ENCODE peak calls at places on chromosome 10, in seven cellular contexts. I is spleen, R is mucosa of descending colon, D is skeletal muscle cell, A is ovary, P is brain microvascular endothelial cell, F is aorta. T is an unnamed sample.

GRCh38 chr10:45001382-45002148 is 842 bp downstream of the ZNF22 start:
- DNase-seq in I (peak), R (peak), D (no peak), A (no peak), P (peak), F (peak), T (peak)

GRCh38 chr10:43871004-43871439 is 222.3 kb upstream of the ZNF32 start:
- DNase-seq in I (no peak), R (no peak), D (no peak), A (no peak), P (no peak), F (no peak), T (no peak)

GRCh38 chr10:53839437-53840039 is 961.5 kb downstream of the PCDH15 start:
- DNase-seq in I (no peak), R (no peak), D (no peak), A (no peak), P (no peak), F (no peak), T (no peak)

GRCh38 chr10:110568055-110568735 is 700 bp downstream of the SMC3 start:
- DNase-seq in I (peak), R (no peak), D (no peak), A (no peak), P (no peak), F (peak), T (peak)

GRCh38 chr10:118669020-118669766 is 73.7 kb upstream of the PRLHR start:
- DNase-seq in I (no peak), R (no peak), D (peak), A (no peak), P (peak), F (no peak), T (no peak)

GRCh38 chr10:74585231-74586087 is 240.9 kb upstream of the KAT6B start:
- DNase-seq in I (no peak), R (no peak), D (no peak), A (no peak), P (no peak), F (no peak), T (no peak)

GRCh38 chr10:6023661-6024333 is 38.4 kb downstream of the IL2RA start:
- DNase-seq in I (no peak), R (no peak), D (no peak), A (no peak), P (no peak), F (no peak), T (no peak)

GRCh38 chr10:34699904-34700303 is 115.2 kb downstream of the PARD3 start:
- DNase-seq in I (no peak), R (no peak), D (no peak), A (no peak), P (no peak), F (no peak), T (no peak)

GRCh38 chr10:71255817-71256660 is 43.7 kb downstream of the UNC5B start:
- DNase-seq in I (no peak), R (peak), D (peak), A (no peak), P (peak), F (peak), T (no peak)

GRCh38 chr10:19817251-19818046 is 1.2 kb downstream of the PLXDC2 start:
- DNase-seq in I (peak), R (peak), D (no peak), A (peak), P (no peak), F (peak), T (peak)

GRCh38 chr10:43350139-43350538 is 21.3 kb upstream of the FXYD4 start:
- DNase-seq in I (no peak), R (no peak), D (no peak), A (no peak), P (no peak), F (no peak), T (no peak)

GRCh38 chr10:84256510-84257342 is 11.9 kb downstream of the RGR start:
- DNase-seq in I (no peak), R (peak), D (peak), A (peak), P (peak), F (peak), T (no peak)

GRCh38 chr10:6065845-6066244 is 3.7 kb upstream of the IL2RA start:
- DNase-seq in I (no peak), R (no peak), D (no peak), A (no peak), P (no peak), F (no peak), T (peak)

GRCh38 chr10:117543245-117543998 is 876 bp downstream of the EMX2 start:
- DNase-seq in I (peak), R (no peak), D (no peak), A (peak), P (peak), F (peak), T (peak)

GRCh38 chr10:14009315-14010082 is 321.2 kb downstream of the FRMD4A start:
- DNase-seq in I (no peak), R (no peak), D (peak), A (no peak), P (peak), F (no peak), T (no peak)

GRCh38 chr10:20085115-20085514 is 268.9 kb downstream of the PLXDC2 start:
- DNase-seq in I (no peak), R (no peak), D (no peak), A (no peak), P (no peak), F (no peak), T (no peak)

GRCh38 chr10:36086976-36087726 is 445.1 kb upstream of the FZD8 start:
- DNase-seq in I (no peak), R (no peak), D (no peak), A (no peak), P (no peak), F (no peak), T (no peak)

GRCh38 chr10:75395955-75396860 is 5.4 kb downstream of the ZNF503 start:
- DNase-seq in I (no peak), R (peak), D (no peak), A (peak), P (no peak), F (peak), T (no peak)

GRCh38 chr10:69130251-69130650 is 6.3 kb downstream of the VPS26A start:
- DNase-seq in I (no peak), R (no peak), D (no peak), A (no peak), P (no peak), F (no peak), T (no peak)

GRCh38 chr10:61588770-61589211 is 73.9 kb upstream of the CABCOCO1 start:
- DNase-seq in I (no peak), R (no peak), D (no peak), A (no peak), P (peak), F (no peak), T (no peak)

GRCh38 chr10:129047001-129047400 is 420.0 kb upstream of the MGMT start:
- DNase-seq in I (no peak), R (no peak), D (no peak), A (no peak), P (peak), F (no peak), T (no peak)

GRCh38 chr10:133141144-133141962 is 18.7 kb upstream of the KNDC1 start:
- DNase-seq in I (no peak), R (peak), D (no peak), A (no peak), P (no peak), F (peak), T (peak)

GRCh38 chr10:12927896-12928295 is 73.6 kb downstream of the CCDC3 start:
- DNase-seq in I (no peak), R (no peak), D (no peak), A (no peak), P (no peak), F (no peak), T (no peak)

GRCh38 chr10:11825796-11826414 is 2.7 kb downstream of the PROSER2 start:
- DNase-seq in I (no peak), R (no peak), D (no peak), A (no peak), P (no peak), F (no peak), T (no peak)

GRCh38 chr10:32144817-32145688 is 88.8 kb upstream of the KIF5B start:
- DNase-seq in I (no peak), R (peak), D (no peak), A (no peak), P (no peak), F (no peak), T (no peak)

GRCh38 chr10:88186335-88186734 is 322.9 kb downstream of the PTEN start:
- DNase-seq in I (no peak), R (no peak), D (peak), A (no peak), P (peak), F (no peak), T (no peak)

GRCh38 chr10:35781643-35782035 is 139.5 kb upstream of the FZD8 start:
- DNase-seq in I (no peak), R (no peak), D (no peak), A (no peak), P (no peak), F (no peak), T (no peak)

GRCh38 chr10:128310966-128311658 is 184.9 kb upstream of the MKI67 start:
- DNase-seq in I (no peak), R (no peak), D (no peak), A (no peak), P (no peak), F (no peak), T (no peak)

GRCh38 chr10:50367732-50368131 is 116.4 kb upstream of the ASAH2 start:
- DNase-seq in I (no peak), R (no peak), D (no peak), A (no peak), P (peak), F (no peak), T (no peak)

GRCh38 chr10:117684673-117685211 is 142.2 kb downstream of the EMX2 start:
- DNase-seq in I (no peak), R (peak), D (no peak), A (peak), P (no peak), F (peak), T (peak)

GRCh38 chr10:48604039-48604407 is 850 bp downstream of the ARHGAP22 start:
- DNase-seq in I (no peak), R (no peak), D (no peak), A (no peak), P (no peak), F (no peak), T (peak)

GRCh38 chr10:16777473-16778370 is 39.5 kb downstream of the RSU1 start:
- DNase-seq in I (no peak), R (no peak), D (peak), A (peak), P (peak), F (no peak), T (no peak)

GRCh38 chr10:48406204-48406603 is 99.7 kb downstream of the MAPK8 start:
- DNase-seq in I (no peak), R (no peak), D (peak), A (no peak), P (peak), F (no peak), T (no peak)

GRCh38 chr10:86370006-86370585 is 3.5 kb upstream of the GRID1 start:
- DNase-seq in I (peak), R (no peak), D (no peak), A (no peak), P (no peak), F (peak), T (peak)

GRCh38 chr10:119677904-119678755 is 26.9 kb downstream of the BAG3 start:
- DNase-seq in I (peak), R (no peak), D (no peak), A (no peak), P (no peak), F (no peak), T (no peak)

GRCh38 chr10:86402283-86402931 is 35.8 kb upstream of the GRID1 start:
- DNase-seq in I (no peak), R (no peak), D (no peak), A (no peak), P (no peak), F (no peak), T (no peak)

GRCh38 chr10:79112898-79113431 is 44.2 kb downstream of the ZMIZ1 start:
- DNase-seq in I (peak), R (no peak), D (peak), A (peak), P (peak), F (peak), T (peak)

DNA sequence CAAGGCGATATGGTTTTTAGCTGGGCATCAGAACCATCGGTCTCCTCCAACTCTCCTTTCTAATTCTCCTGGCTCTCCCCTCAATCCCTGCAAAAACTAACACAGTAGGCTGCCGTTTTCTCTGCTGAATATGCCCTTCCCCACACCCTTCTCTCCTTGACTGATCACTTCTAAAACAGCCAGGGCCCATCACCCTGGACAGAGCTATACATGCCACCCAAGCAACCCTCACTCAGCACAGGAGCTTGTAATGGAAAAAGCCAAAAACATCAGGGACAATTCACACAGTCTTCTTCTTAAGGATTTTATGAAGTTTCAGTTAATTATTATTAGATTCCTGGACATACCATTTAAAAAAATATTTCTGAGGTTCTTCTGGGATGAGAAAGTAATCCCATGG is 61.5 kb downstream of the PIK3AP1 start:
- DNase-seq in I (no peak), R (no peak), D (no peak), A (no peak), P (no peak), F (no peak), T (no peak)
- H3K4me3 ChIP-seq in I (no peak), R (no peak), D (no peak), A (no peak), P (no peak), F (no peak), T (no peak)

GRCh38 chr10:33334839-33335549 is 527 bp upstream of the NRP1 start:
- DNase-seq in I (peak), R (peak), D (peak), A (peak), P (peak), F (peak), T (peak)

GRCh38 chr10:33336606-33337334 is 2.3 kb upstream of the NRP1 start:
- DNase-seq in I (peak), R (peak), D (no peak), A (peak), P (peak), F (peak), T (peak)

GRCh38 chr10:33335800-33336605 is 1.5 kb upstream of the NRP1 start:
- DNase-seq in I (peak), R (peak), D (no peak), A (peak), P (peak), F (peak), T (peak)

GRCh38 chr10:33335550-33335799 is 1.0 kb upstream of the NRP1 start:
- DNase-seq in I (no peak), R (no peak), D (no peak), A (no peak), P (no peak), F (no peak), T (no peak)

GRCh38 chr10:33337335-33337854 is 2.9 kb upstream of the NRP1 start:
- DNase-seq in I (no peak), R (no peak), D (peak), A (peak), P (peak), F (peak), T (no peak)
- H3K4me3 ChIP-seq in I (no peak), R (no peak), D (peak), A (peak), P (peak), F (peak), T (peak)

GRCh38 chr10:8378198-8378983 is 323.9 kb downstream of the GATA3 start:
- DNase-seq in I (no peak), R (no peak), D (no peak), A (no peak), P (no peak), F (no peak), T (no peak)
- H3K4me3 ChIP-seq in I (no peak), R (no peak), D (no peak), A (no peak), P (no peak), F (no peak), T (no peak)

DNA sequence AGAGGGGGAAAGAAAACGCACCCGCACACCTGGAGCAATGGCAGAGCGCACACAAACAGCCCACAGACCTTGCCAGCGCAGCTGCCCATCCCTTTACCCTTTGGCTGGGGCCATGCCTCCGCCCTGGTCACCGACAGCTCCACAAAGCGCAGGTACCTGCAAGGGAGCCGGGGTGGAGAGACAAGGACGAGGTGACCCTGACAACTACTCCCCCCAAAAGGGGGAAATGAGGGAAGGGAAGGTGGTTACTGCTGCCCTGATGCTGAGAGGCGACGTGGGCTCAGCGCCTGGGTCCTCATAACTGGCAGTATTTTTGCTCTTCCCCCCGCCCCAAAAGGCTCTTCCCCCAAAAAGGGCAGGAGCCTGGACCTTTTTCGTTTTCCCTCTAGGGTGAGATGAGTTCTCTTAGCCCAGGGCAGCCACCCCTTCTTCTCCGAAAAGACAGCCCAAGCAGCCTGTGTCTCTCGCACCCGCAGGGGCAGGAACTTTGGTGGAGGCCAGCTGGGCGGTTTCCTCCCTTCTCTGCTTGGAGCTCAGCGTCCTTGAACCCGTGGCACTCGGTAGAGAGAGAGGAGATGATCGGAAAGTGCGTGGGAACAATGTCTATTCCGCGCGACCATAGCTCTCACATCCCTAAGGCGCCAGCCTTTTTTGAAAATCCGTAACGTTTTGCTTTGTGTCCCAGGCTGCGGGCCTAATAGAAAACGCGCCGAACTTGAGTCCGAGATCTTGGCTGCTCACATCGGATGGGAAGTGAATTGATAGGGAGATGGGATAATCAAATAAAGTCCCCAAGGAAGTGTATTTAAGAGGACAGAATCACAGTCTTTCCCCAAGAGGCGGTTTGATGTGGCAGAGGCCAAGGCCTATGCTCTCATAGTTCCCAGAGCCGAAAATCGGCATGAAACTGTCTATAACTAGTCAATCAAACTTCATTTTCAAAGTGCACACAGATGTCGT is 1.0 kb downstream of the NKX2-3 start:
- DNase-seq in I (peak), R (no peak), D (no peak), A (no peak), P (no peak), F (no peak), T (no peak)
- H3K4me3 ChIP-seq in I (peak), R (peak), D (no peak), A (peak), P (no peak), F (no peak), T (no peak)

GRCh38 chr10:27716521-27716920 is 29.1 kb downstream of the MKX start:
- DNase-seq in I (no peak), R (no peak), D (no peak), A (no peak), P (no peak), F (no peak), T (no peak)

GRCh38 chr10:27714349-27714748 is 31.3 kb downstream of the MKX start:
- DNase-seq in I (no peak), R (no peak), D (no peak), A (no peak), P (no peak), F (no peak), T (no peak)

GRCh38 chr10:27715505-27715904 is 30.1 kb downstream of the MKX start:
- DNase-seq in I (no peak), R (no peak), D (no peak), A (no peak), P (no peak), F (no peak), T (no peak)

GRCh38 chr10:27717191-27717590 is 28.4 kb downstream of the MKX start:
- DNase-seq in I (no peak), R (no peak), D (no peak), A (no peak), P (no peak), F (no peak), T (no peak)

GRCh38 chr10:27713906-27714305 is 31.7 kb downstream of the MKX start:
- DNase-seq in I (no peak), R (no peak), D (no peak), A (no peak), P (no peak), F (no peak), T (no peak)
- H3K4me3 ChIP-seq in I (no peak), R (no peak), D (no peak), A (no peak), P (no peak), F (peak), T (peak)

GRCh38 chr10:1045415-1045814 is 3.5 kb downstream of the IDI1 start:
- DNase-seq in I (no peak), R (no peak), D (no peak), A (no peak), P (no peak), F (no peak), T (no peak)
- H3K4me3 ChIP-seq in I (no peak), R (no peak), D (peak), A (no peak), P (peak), F (no peak), T (no peak)

DNA sequence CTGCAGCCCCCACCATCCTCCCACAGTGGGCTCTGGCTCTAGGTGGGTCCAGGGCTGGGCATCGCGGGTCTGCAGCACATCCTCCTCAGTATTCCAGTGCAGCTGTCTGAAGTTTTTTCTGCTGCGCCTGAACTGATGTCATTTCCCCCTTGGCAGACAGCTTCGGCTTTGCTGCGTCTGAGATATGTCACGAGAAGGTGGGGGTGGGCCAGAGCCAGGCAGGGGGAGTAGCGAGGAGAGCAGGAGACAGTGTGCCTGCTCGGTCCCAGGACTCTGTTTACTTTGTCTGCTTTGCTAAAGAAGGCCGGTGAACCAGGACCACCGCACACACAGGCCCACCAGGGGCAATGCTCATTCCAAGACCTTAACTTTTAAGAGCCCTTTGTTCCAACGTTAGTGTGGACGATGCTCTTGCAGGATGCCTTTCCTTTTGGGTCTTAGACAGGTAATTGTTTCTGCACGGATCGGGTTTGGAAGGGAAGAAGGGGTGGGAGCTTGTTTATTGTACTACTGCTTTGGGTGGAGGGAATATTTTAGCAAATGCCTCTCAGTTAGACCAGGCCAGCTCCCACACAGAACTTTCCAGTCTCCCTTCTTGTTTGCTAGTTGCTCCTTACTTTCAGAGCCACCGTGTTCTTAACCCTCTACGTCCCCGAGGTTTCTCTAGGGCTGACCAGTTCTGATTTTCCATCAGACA is 32.4 kb downstream of the WBP1L start:
- DNase-seq in I (no peak), R (peak), D (peak), A (peak), P (peak), F (peak), T (peak)
- H3K4me3 ChIP-seq in I (no peak), R (no peak), D (peak), A (peak), P (peak), F (peak), T (peak)